ENCODE peak calls at places on chromosomes 5 and 9, in four cellular contexts. One of them, this sample, is unnamed.
A peak's percentile ranks its signal among the peaks of the same experiment; 100 is the strongest.

GRCh38 chr5:65197899-65198776 is 283.6 kb downstream of the ADAMTS6 start:
- DNase-seq in T-helper 2 cell treated with Interferon-gamma antibody and Interleukin-4, amounts not matched to agents 5 μg/mL and 100 μg/mL, for 36 hours: no peak
- DNase-seq in fibroblast of lung: no peak
- DNase-seq in Ammon's horn: no peak
- DNase-seq in this sample: no peak

GRCh38 chr5:176799488-176799887 is 10.9 kb upstream of the UNC5A start:
- DNase-seq in T-helper 2 cell treated with Interferon-gamma antibody and Interleukin-4, amounts not matched to agents 5 μg/mL and 100 μg/mL, for 36 hours: no peak
- DNase-seq in fibroblast of lung: no peak
- DNase-seq in Ammon's horn: no peak
- DNase-seq in this sample: no peak

GRCh38 chr5:61732796-61733195 is 400.7 kb downstream of the ZSWIM6 start:
- DNase-seq in T-helper 2 cell treated with Interferon-gamma antibody and Interleukin-4, amounts not matched to agents 5 μg/mL and 100 μg/mL, for 36 hours: no peak
- DNase-seq in fibroblast of lung: no peak
- DNase-seq in Ammon's horn: peak; percentile 57
- DNase-seq in this sample: no peak

GRCh38 chr5:136094189-136094912 is 38.3 kb upstream of the SMAD5 start:
- DNase-seq in T-helper 2 cell treated with Interferon-gamma antibody and Interleukin-4, amounts not matched to agents 5 μg/mL and 100 μg/mL, for 36 hours: no peak
- DNase-seq in fibroblast of lung: no peak
- DNase-seq in Ammon's horn: no peak
- DNase-seq in this sample: no peak

GRCh38 chr5:9009931-9010652 is 535.8 kb downstream of the SEMA5A start:
- DNase-seq in T-helper 2 cell treated with Interferon-gamma antibody and Interleukin-4, amounts not matched to agents 5 μg/mL and 100 μg/mL, for 36 hours: no peak
- DNase-seq in fibroblast of lung: peak; percentile 44
- DNase-seq in Ammon's horn: no peak
- DNase-seq in this sample: no peak

GRCh38 chr5:83255268-83255667 is 177.9 kb downstream of the XRCC4 start:
- DNase-seq in T-helper 2 cell treated with Interferon-gamma antibody and Interleukin-4, amounts not matched to agents 5 μg/mL and 100 μg/mL, for 36 hours: no peak
- DNase-seq in fibroblast of lung: peak; percentile 80
- DNase-seq in Ammon's horn: no peak
- DNase-seq in this sample: no peak

GRCh38 chr5:98905857-98906688 is 22.7 kb downstream of the CHD1 start:
- DNase-seq in T-helper 2 cell treated with Interferon-gamma antibody and Interleukin-4, amounts not matched to agents 5 μg/mL and 100 μg/mL, for 36 hours: no peak
- DNase-seq in fibroblast of lung: peak; percentile 38
- DNase-seq in Ammon's horn: peak; percentile 29
- DNase-seq in this sample: peak; percentile 15

GRCh38 chr9:19994296-19994695 is 205.5 kb upstream of the SLC24A2 start:
- DNase-seq in T-helper 2 cell treated with Interferon-gamma antibody and Interleukin-4, amounts not matched to agents 5 μg/mL and 100 μg/mL, for 36 hours: no peak
- DNase-seq in fibroblast of lung: peak; percentile 78
- DNase-seq in Ammon's horn: no peak
- DNase-seq in this sample: no peak

GRCh38 chr5:1294839-1295649 is at the start of gene TERT:
- DNase-seq in T-helper 2 cell treated with Interferon-gamma antibody and Interleukin-4, amounts not matched to agents 5 μg/mL and 100 μg/mL, for 36 hours: peak; percentile 70
- DNase-seq in fibroblast of lung: no peak
- DNase-seq in Ammon's horn: no peak
- DNase-seq in this sample: peak; percentile 89

GRCh38 chr5:40736103-40736875 is 19.5 kb downstream of the TTC33 start:
- DNase-seq in T-helper 2 cell treated with Interferon-gamma antibody and Interleukin-4, amounts not matched to agents 5 μg/mL and 100 μg/mL, for 36 hours: no peak
- DNase-seq in fibroblast of lung: peak; percentile 53
- DNase-seq in Ammon's horn: peak; percentile 73
- DNase-seq in this sample: peak; percentile 63

GRCh38 chr5:181241393-181241975 is 2.2 kb downstream of the RACK1 start:
- DNase-seq in T-helper 2 cell treated with Interferon-gamma antibody and Interleukin-4, amounts not matched to agents 5 μg/mL and 100 μg/mL, for 36 hours: peak; percentile 57
- DNase-seq in fibroblast of lung: peak; percentile 77
- DNase-seq in Ammon's horn: no peak
- DNase-seq in this sample: no peak

This sample was measured in K562.